ENCODE peak calls at places on chromosomes 7 and 10, in five cellular contexts. One of them, this sample, is unnamed.

GRCh38 chr10:3775671-3776551 is 9.1 kb downstream of the KLF6 start:
- DNase-seq in CD8-positive, alpha-beta memory T cell: peak; percentile 41
- DNase-seq in renal cortical epithelial cell: peak; percentile 82
- DNase-seq in activated T-cell treated with anti-CD3 and anti-CD28 coated beads, Interleukin-2, amount 50 U/mL, for 24 hours: peak; percentile 44
- DNase-seq in NCI-H748 treated with DMSO at 0.1 percent for 48 hours: no peak
- DNase-seq in this sample: peak; percentile 34

GRCh38 chr7:86116-86515 is 106.3 kb upstream of the FAM20C start:
- DNase-seq in CD8-positive, alpha-beta memory T cell: no peak
- DNase-seq in renal cortical epithelial cell: no peak
- DNase-seq in activated T-cell treated with anti-CD3 and anti-CD28 coated beads, Interleukin-2, amount 50 U/mL, for 24 hours: no peak
- DNase-seq in NCI-H748 treated with DMSO at 0.1 percent for 48 hours: no peak
- DNase-seq in this sample: no peak

GRCh38 chr10:266974-267425 is 131.7 kb downstream of the ZMYND11 start:
- DNase-seq in CD8-positive, alpha-beta memory T cell: no peak
- DNase-seq in renal cortical epithelial cell: no peak
- DNase-seq in activated T-cell treated with anti-CD3 and anti-CD28 coated beads, Interleukin-2, amount 50 U/mL, for 24 hours: no peak
- DNase-seq in NCI-H748 treated with DMSO at 0.1 percent for 48 hours: no peak
- DNase-seq in this sample: no peak

GRCh38 chr10:59025981-59026730 is 150.3 kb upstream of the PHYHIPL start:
- DNase-seq in CD8-positive, alpha-beta memory T cell: no peak
- DNase-seq in renal cortical epithelial cell: no peak
- DNase-seq in activated T-cell treated with anti-CD3 and anti-CD28 coated beads, Interleukin-2, amount 50 U/mL, for 24 hours: no peak
- DNase-seq in NCI-H748 treated with DMSO at 0.1 percent for 48 hours: no peak
- DNase-seq in this sample: no peak

GRCh38 chr7:80918406-80918805 is 445 bp downstream of the SEMA3C start:
- DNase-seq in CD8-positive, alpha-beta memory T cell: no peak
- DNase-seq in renal cortical epithelial cell: no peak
- DNase-seq in activated T-cell treated with anti-CD3 and anti-CD28 coated beads, Interleukin-2, amount 50 U/mL, for 24 hours: no peak
- DNase-seq in NCI-H748 treated with DMSO at 0.1 percent for 48 hours: no peak
- DNase-seq in this sample: no peak

GRCh38 chr10:73182568-73182967 is 14.6 kb downstream of the FAM149B1 start:
- DNase-seq in CD8-positive, alpha-beta memory T cell: no peak
- DNase-seq in renal cortical epithelial cell: no peak
- DNase-seq in activated T-cell treated with anti-CD3 and anti-CD28 coated beads, Interleukin-2, amount 50 U/mL, for 24 hours: no peak
- DNase-seq in NCI-H748 treated with DMSO at 0.1 percent for 48 hours: no peak
- DNase-seq in this sample: no peak

GRCh38 chr7:37297546-37297945 is 151.1 kb downstream of the ELMO1 start:
- DNase-seq in CD8-positive, alpha-beta memory T cell: no peak
- DNase-seq in renal cortical epithelial cell: peak; percentile 9
- DNase-seq in activated T-cell treated with anti-CD3 and anti-CD28 coated beads, Interleukin-2, amount 50 U/mL, for 24 hours: no peak
- DNase-seq in NCI-H748 treated with DMSO at 0.1 percent for 48 hours: no peak
- DNase-seq in this sample: no peak

GRCh38 chr7:5206686-5207085 is 16.7 kb downstream of the WIPI2 start:
- DNase-seq in CD8-positive, alpha-beta memory T cell: no peak
- DNase-seq in renal cortical epithelial cell: no peak
- DNase-seq in activated T-cell treated with anti-CD3 and anti-CD28 coated beads, Interleukin-2, amount 50 U/mL, for 24 hours: no peak
- DNase-seq in NCI-H748 treated with DMSO at 0.1 percent for 48 hours: no peak
- DNase-seq in this sample: no peak

GRCh38 chr7:138842111-138842510 is 44.1 kb upstream of the ATP6V0A4 start:
- DNase-seq in CD8-positive, alpha-beta memory T cell: no peak
- DNase-seq in renal cortical epithelial cell: peak; percentile 40
- DNase-seq in activated T-cell treated with anti-CD3 and anti-CD28 coated beads, Interleukin-2, amount 50 U/mL, for 24 hours: no peak
- DNase-seq in NCI-H748 treated with DMSO at 0.1 percent for 48 hours: no peak
- DNase-seq in this sample: peak; percentile 23

GRCh38 chr7:34041716-34042115 is 136.4 kb downstream of the BMPER start:
- DNase-seq in CD8-positive, alpha-beta memory T cell: no peak
- DNase-seq in renal cortical epithelial cell: no peak
- DNase-seq in activated T-cell treated with anti-CD3 and anti-CD28 coated beads, Interleukin-2, amount 50 U/mL, for 24 hours: no peak
- DNase-seq in NCI-H748 treated with DMSO at 0.1 percent for 48 hours: no peak
- DNase-seq in this sample: no peak

GRCh38 chr10:55367555-55367954 is 566.5 kb upstream of the PCDH15 start:
- DNase-seq in CD8-positive, alpha-beta memory T cell: no peak
- DNase-seq in renal cortical epithelial cell: no peak
- DNase-seq in activated T-cell treated with anti-CD3 and anti-CD28 coated beads, Interleukin-2, amount 50 U/mL, for 24 hours: no peak
- DNase-seq in NCI-H748 treated with DMSO at 0.1 percent for 48 hours: no peak
- DNase-seq in this sample: no peak

GRCh38 chr7:16918288-16918895 is 36.6 kb upstream of the AGR3 start:
- DNase-seq in CD8-positive, alpha-beta memory T cell: no peak
- DNase-seq in renal cortical epithelial cell: peak; percentile 52
- DNase-seq in activated T-cell treated with anti-CD3 and anti-CD28 coated beads, Interleukin-2, amount 50 U/mL, for 24 hours: no peak
- DNase-seq in NCI-H748 treated with DMSO at 0.1 percent for 48 hours: peak; percentile 23
- DNase-seq in this sample: no peak

GRCh38 chr7:129664029-129665012 is 52.8 kb downstream of the NRF1 start:
- DNase-seq in CD8-positive, alpha-beta memory T cell: no peak
- DNase-seq in renal cortical epithelial cell: peak; percentile 82
- DNase-seq in activated T-cell treated with anti-CD3 and anti-CD28 coated beads, Interleukin-2, amount 50 U/mL, for 24 hours: no peak
- DNase-seq in NCI-H748 treated with DMSO at 0.1 percent for 48 hours: peak; percentile 49
- DNase-seq in this sample: peak; percentile 17

GRCh38 chr7:32587431-32587948 is 92.2 kb downstream of the AVL9 start:
- DNase-seq in CD8-positive, alpha-beta memory T cell: no peak
- DNase-seq in renal cortical epithelial cell: peak; percentile 71
- DNase-seq in activated T-cell treated with anti-CD3 and anti-CD28 coated beads, Interleukin-2, amount 50 U/mL, for 24 hours: no peak
- DNase-seq in NCI-H748 treated with DMSO at 0.1 percent for 48 hours: no peak
- DNase-seq in this sample: no peak

GRCh38 chr10:99630439-99630838 is 10.2 kb upstream of the SLC25A28 start:
- DNase-seq in CD8-positive, alpha-beta memory T cell: no peak
- DNase-seq in renal cortical epithelial cell: peak; percentile 61
- DNase-seq in activated T-cell treated with anti-CD3 and anti-CD28 coated beads, Interleukin-2, amount 50 U/mL, for 24 hours: no peak
- DNase-seq in NCI-H748 treated with DMSO at 0.1 percent for 48 hours: no peak
- DNase-seq in this sample: no peak

GRCh38 chr7:130114374-130114773 is 44.0 kb downstream of the KLHDC10 start:
- DNase-seq in CD8-positive, alpha-beta memory T cell: no peak
- DNase-seq in renal cortical epithelial cell: no peak
- DNase-seq in activated T-cell treated with anti-CD3 and anti-CD28 coated beads, Interleukin-2, amount 50 U/mL, for 24 hours: no peak
- DNase-seq in NCI-H748 treated with DMSO at 0.1 percent for 48 hours: no peak
- DNase-seq in this sample: no peak

GRCh38 chr7:303425-303824 is 13.5 kb downstream of the FOXL3 start:
- DNase-seq in CD8-positive, alpha-beta memory T cell: no peak
- DNase-seq in renal cortical epithelial cell: no peak
- DNase-seq in activated T-cell treated with anti-CD3 and anti-CD28 coated beads, Interleukin-2, amount 50 U/mL, for 24 hours: no peak
- DNase-seq in NCI-H748 treated with DMSO at 0.1 percent for 48 hours: no peak
- DNase-seq in this sample: no peak